ENCODE peak calls at places on chromosomes 12 and 14, in six cellular contexts. One of them, this sample, is unnamed. For H3K4me1, the result is how much of the 10 kb centered on the place peaks cover.

GRCh38 chr14:31205681-31206535 is 1.7 kb downstream of the HECTD1 start:
- DNase-seq in GM23338: no peak
- DNase-seq in mammary epithelial cell: peak
- DNase-seq in neural progenitor cell: peak
- DNase-seq in GM23248: peak
- DNase-seq in neuronal stem cell: no peak
- DNase-seq in this sample: peak

GRCh38 chr14:31405599-31406251 is 14.6 kb downstream of the HEATR5A start:
- DNase-seq in GM23248: no peak
- DNase-seq in GM23338: no peak
- DNase-seq in mammary epithelial cell: no peak
- DNase-seq in neural progenitor cell: no peak
- DNase-seq in neuronal stem cell: no peak
- DNase-seq in this sample: no peak

GRCh38 chr12:6458281-6459003 is 6.6 kb downstream of the TAPBPL start:
- DNase-seq in neuronal stem cell: no peak
- DNase-seq in GM23248: no peak
- DNase-seq in neural progenitor cell: no peak
- DNase-seq in mammary epithelial cell: no peak
- DNase-seq in GM23338: no peak
- DNase-seq in this sample: no peak

GRCh38 chr12:57069522-57069921 is 9.1 kb downstream of the NEMP1 start:
- DNase-seq in neural progenitor cell: peak
- DNase-seq in neuronal stem cell: peak
- DNase-seq in mammary epithelial cell: peak
- DNase-seq in GM23338: peak
- DNase-seq in GM23248: peak
- DNase-seq in this sample: peak

GRCh38 chr12:98464155-98464554 is 51.2 kb upstream of the TMPO start:
- DNase-seq in GM23248: peak
- DNase-seq in GM23338: no peak
- DNase-seq in neural progenitor cell: no peak
- DNase-seq in mammary epithelial cell: peak
- DNase-seq in neuronal stem cell: no peak
- DNase-seq in this sample: peak

GRCh38 chr12:65649126-65649525 is 175.2 kb upstream of the HMGA2 start:
- DNase-seq in mammary epithelial cell: peak
- DNase-seq in neural progenitor cell: no peak
- DNase-seq in GM23248: peak
- DNase-seq in GM23338: no peak
- DNase-seq in neuronal stem cell: no peak
- DNase-seq in this sample: peak

GRCh38 chr14:104635717-104636116 is 31.1 kb upstream of the TMEM179 start:
- DNase-seq in GM23248: no peak
- DNase-seq in GM23338: no peak
- DNase-seq in mammary epithelial cell: no peak
- DNase-seq in neuronal stem cell: no peak
- DNase-seq in neural progenitor cell: no peak
- DNase-seq in this sample: no peak

GRCh38 chr14:26528415-26529182 is 69.2 kb downstream of the NOVA1 start:
- DNase-seq in GM23248: peak
- DNase-seq in mammary epithelial cell: no peak
- DNase-seq in GM23338: no peak
- DNase-seq in neuronal stem cell: no peak
- DNase-seq in neural progenitor cell: no peak
- DNase-seq in this sample: no peak

GRCh38 chr12:75735853-75736252 is 224.4 kb upstream of the KRR1 start:
- DNase-seq in GM23248: peak
- DNase-seq in neural progenitor cell: no peak
- DNase-seq in GM23338: no peak
- DNase-seq in mammary epithelial cell: peak
- DNase-seq in neuronal stem cell: no peak
- DNase-seq in this sample: no peak

GRCh38 chr12:57268264-57268663 is 17.3 kb upstream of the STAC3 start:
- DNase-seq in neuronal stem cell: no peak
- DNase-seq in mammary epithelial cell: peak
- DNase-seq in GM23338: no peak
- DNase-seq in GM23248: peak
- DNase-seq in neural progenitor cell: no peak
- DNase-seq in this sample: no peak

GRCh38 chr12:34290191-34290995 is 268.1 kb downstream of the ALG10 start:
- DNase-seq in neural progenitor cell: no peak
- DNase-seq in GM23248: no peak
- DNase-seq in mammary epithelial cell: no peak
- DNase-seq in GM23338: no peak
- DNase-seq in neuronal stem cell: no peak
- DNase-seq in this sample: no peak

GRCh38 chr12:126258190-126258589 is 1193.0 kb downstream of the AACS start:
- DNase-seq in neural progenitor cell: no peak
- DNase-seq in GM23248: no peak
- DNase-seq in GM23338: no peak
- DNase-seq in neuronal stem cell: no peak
- DNase-seq in mammary epithelial cell: no peak
- DNase-seq in this sample: no peak

GRCh38 chr12:50642035-50642451 is 121.9 kb upstream of the ATF1 start:
- DNase-seq in neural progenitor cell: no peak
- DNase-seq in GM23248: peak
- DNase-seq in mammary epithelial cell: peak
- DNase-seq in neuronal stem cell: no peak
- DNase-seq in GM23338: no peak
- DNase-seq in this sample: peak

GRCh38 chr14:60645191-60645590 is 4.1 kb downstream of the SIX1 start:
- DNase-seq in neural progenitor cell: no peak
- DNase-seq in GM23338: no peak
- DNase-seq in neuronal stem cell: no peak
- DNase-seq in mammary epithelial cell: no peak
- DNase-seq in GM23248: peak
- DNase-seq in this sample: no peak

GRCh38 chr12:116700066-116700465 is 37.8 kb downstream of the SPRING1 start:
- DNase-seq in neuronal stem cell: no peak
- DNase-seq in GM23338: no peak
- DNase-seq in mammary epithelial cell: no peak
- DNase-seq in GM23248: peak
- DNase-seq in neural progenitor cell: no peak
- DNase-seq in this sample: no peak

GRCh38 chr14:92471919-92472318 is 41.7 kb upstream of the RIN3 start:
- DNase-seq in GM23248: peak
- DNase-seq in neural progenitor cell: no peak
- DNase-seq in GM23338: peak
- DNase-seq in neuronal stem cell: no peak
- DNase-seq in mammary epithelial cell: peak
- DNase-seq in this sample: peak

GRCh38 chr14:92475037-92475436 is 38.5 kb upstream of the RIN3 start:
- DNase-seq in neural progenitor cell: no peak
- DNase-seq in GM23338: no peak
- DNase-seq in neuronal stem cell: no peak
- DNase-seq in GM23248: no peak
- DNase-seq in mammary epithelial cell: no peak
- DNase-seq in this sample: no peak

GRCh38 chr14:92473947-92474535 is 39.5 kb upstream of the RIN3 start:
- DNase-seq in GM23338: no peak
- DNase-seq in neural progenitor cell: no peak
- DNase-seq in mammary epithelial cell: no peak
- DNase-seq in GM23248: peak
- DNase-seq in neuronal stem cell: no peak
- DNase-seq in this sample: no peak

GRCh38 chr14:92472860-92473259 is 40.7 kb upstream of the RIN3 start:
- DNase-seq in GM23338: no peak
- DNase-seq in neural progenitor cell: no peak
- DNase-seq in mammary epithelial cell: peak
- DNase-seq in neuronal stem cell: no peak
- DNase-seq in GM23248: peak
- DNase-seq in this sample: no peak

DNA sequence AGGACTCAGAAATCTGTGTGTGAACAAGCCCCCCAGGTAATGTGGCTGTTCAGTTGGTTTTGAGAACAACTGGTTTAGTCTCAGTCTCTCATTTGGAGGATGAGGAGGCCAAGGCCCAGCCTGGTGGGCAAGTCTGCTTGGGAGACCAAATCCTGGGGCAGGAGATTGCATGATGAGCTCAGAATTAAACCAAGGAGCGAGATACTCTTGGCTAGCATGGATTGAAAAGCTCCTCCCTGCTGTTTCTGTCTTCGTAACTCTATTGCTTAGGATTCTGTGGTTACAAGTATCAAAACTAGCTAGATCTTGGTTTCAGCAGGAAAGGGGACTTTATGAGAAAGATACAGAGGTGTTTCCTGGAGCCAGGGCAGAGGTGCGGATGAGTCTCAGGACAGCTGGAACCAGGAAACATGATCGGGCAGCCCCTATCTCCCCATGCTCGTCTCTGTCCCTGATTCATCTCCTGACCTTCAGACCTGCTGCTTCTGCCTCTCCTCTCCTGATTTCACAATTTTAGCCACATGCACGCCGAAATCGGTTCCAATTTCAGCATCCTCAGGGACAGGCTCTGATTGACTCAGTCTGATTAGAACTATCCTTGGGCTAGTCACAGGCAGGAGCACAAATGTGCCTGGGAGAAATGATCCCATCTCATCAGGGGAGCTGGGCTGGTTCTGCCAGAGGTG is 40.2 kb upstream of the RIN3 start:
- DNase-seq in GM23338: no peak
- DNase-seq in neural progenitor cell: no peak
- DNase-seq in GM23248: peak
- DNase-seq in neuronal stem cell: no peak
- DNase-seq in mammary epithelial cell: no peak
- DNase-seq in this sample: no peak
- H3K4me2 ChIP-seq in GM23338: no peak
- H3K4me2 ChIP-seq in neural progenitor cell: no peak
- H3K4me2 ChIP-seq in GM23248: peak
- H3K4me2 ChIP-seq in neuronal stem cell: no peak
- H3K4me2 ChIP-seq in mammary epithelial cell: no peak
- H3K4me2 ChIP-seq in this sample: no peak

GRCh38 chr14:95149441-95149840 is 7.9 kb downstream of the DICER1 start:
- DNase-seq in neural progenitor cell: no peak
- DNase-seq in GM23338: no peak
- DNase-seq in mammary epithelial cell: no peak
- DNase-seq in GM23248: no peak
- DNase-seq in neuronal stem cell: no peak
- DNase-seq in this sample: no peak

GRCh38 chr14:95146079-95146771 is 11.1 kb downstream of the DICER1 start:
- DNase-seq in GM23338: no peak
- DNase-seq in GM23248: no peak
- DNase-seq in neural progenitor cell: no peak
- DNase-seq in neuronal stem cell: no peak
- DNase-seq in mammary epithelial cell: peak
- DNase-seq in this sample: no peak

GRCh38 chr14:95150910-95151309 is 6.4 kb downstream of the DICER1 start:
- DNase-seq in GM23248: no peak
- DNase-seq in neural progenitor cell: no peak
- DNase-seq in mammary epithelial cell: no peak
- DNase-seq in neuronal stem cell: no peak
- DNase-seq in GM23338: no peak
- DNase-seq in this sample: no peak

GRCh38 chr14:95144849-95145248 is 12.5 kb downstream of the DICER1 start:
- DNase-seq in GM23248: no peak
- DNase-seq in neuronal stem cell: no peak
- DNase-seq in neural progenitor cell: no peak
- DNase-seq in GM23338: no peak
- DNase-seq in mammary epithelial cell: no peak
- DNase-seq in this sample: no peak

GRCh38 chr14:95147597-95147996 is 9.7 kb downstream of the DICER1 start:
- DNase-seq in neuronal stem cell: no peak
- DNase-seq in GM23338: no peak
- DNase-seq in neural progenitor cell: no peak
- DNase-seq in GM23248: no peak
- DNase-seq in mammary epithelial cell: no peak
- DNase-seq in this sample: no peak
- H3K4me1 ChIP-seq in neuronal stem cell: under half
- H3K4me1 ChIP-seq in GM23338: half or more
- H3K4me1 ChIP-seq in neural progenitor cell: under half
- H3K4me1 ChIP-seq in GM23248: under half
- H3K4me1 ChIP-seq in mammary epithelial cell: under half
- H3K4me1 ChIP-seq in this sample: under half

DNA sequence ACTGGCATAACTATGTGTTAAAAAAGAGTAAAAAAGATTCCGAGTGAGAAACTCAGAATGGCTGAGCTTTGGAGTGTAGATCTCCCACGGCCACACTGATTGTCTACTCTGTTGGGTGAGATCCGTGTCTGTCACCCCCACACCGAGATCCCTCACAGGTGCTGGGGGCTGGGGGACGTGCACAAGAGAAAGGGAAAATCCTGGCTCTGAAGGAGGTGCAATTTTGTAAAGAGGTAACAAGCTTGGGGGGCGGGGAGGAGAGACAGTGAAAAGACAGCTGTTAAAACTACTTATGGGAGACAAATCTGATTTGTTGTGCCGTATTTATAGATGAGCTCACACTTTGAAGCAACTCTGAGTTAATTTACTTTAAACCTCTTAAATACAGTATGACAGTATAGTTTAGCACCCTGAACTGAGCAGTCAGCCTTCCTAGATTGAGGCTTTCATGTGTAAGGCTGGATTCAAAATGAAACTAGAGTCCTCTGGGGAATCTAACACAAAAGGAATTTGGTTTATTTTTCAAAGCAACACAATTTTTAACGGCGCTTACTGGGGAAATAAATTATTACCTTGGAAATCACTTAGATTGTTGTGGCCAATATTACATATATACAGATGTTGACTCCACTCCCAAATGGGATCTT is 167.4 kb upstream of the RGS6 start:
- DNase-seq in neuronal stem cell: no peak
- DNase-seq in GM23338: no peak
- DNase-seq in neural progenitor cell: peak
- DNase-seq in mammary epithelial cell: no peak
- DNase-seq in GM23248: peak
- DNase-seq in this sample: no peak
- H3K4me2 ChIP-seq in neuronal stem cell: no peak
- H3K4me2 ChIP-seq in GM23338: no peak
- H3K4me2 ChIP-seq in neural progenitor cell: peak
- H3K4me2 ChIP-seq in mammary epithelial cell: no peak
- H3K4me2 ChIP-seq in GM23248: peak
- H3K4me2 ChIP-seq in this sample: no peak

DNA sequence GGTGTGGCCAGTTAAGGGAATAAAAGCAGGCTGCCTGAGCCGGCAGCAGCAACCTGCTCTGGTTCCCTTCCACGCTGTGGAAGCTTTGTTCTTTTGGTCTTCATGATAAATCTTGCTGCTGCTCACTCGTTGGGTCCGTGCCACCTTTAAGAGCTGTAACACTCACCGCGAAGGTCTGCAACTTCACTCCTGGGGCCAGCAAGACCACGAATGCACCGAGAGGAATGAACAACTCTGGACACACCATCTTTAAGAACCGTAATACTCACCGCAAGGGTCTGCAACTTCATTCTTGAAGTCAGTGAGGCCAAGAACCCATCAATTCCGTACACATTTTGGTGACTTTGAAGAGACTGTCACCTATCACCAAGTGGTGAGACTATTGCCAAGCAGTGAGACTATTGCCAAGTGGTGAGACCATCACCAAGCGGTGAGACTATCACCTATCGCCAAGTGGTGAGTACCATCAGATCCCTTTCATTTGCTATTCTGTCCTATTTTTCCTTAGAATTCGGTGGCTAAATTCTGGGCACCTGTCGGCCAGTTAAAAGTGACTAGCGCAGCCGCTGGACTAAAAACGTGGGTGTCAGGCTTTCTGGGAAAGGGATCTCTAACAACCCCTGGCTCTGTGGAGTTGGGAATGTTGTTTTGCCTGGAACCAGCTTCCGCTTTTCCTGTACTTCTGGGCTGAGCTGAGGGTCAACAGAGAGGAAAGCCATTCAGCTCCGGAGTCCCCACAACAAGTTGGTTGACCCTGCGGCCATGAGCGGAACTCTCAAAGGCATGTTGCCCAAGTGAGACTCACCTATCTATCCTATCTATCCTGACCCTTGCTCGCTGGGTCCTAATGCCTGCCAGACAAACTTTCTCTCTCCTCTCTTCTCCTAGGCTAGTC is at the start of gene DHRS2:
- DNase-seq in neuronal stem cell: no peak
- DNase-seq in mammary epithelial cell: no peak
- DNase-seq in GM23338: peak
- DNase-seq in GM23248: no peak
- DNase-seq in neural progenitor cell: no peak
- DNase-seq in this sample: no peak
- H3K4me1 ChIP-seq in neuronal stem cell: under half
- H3K4me1 ChIP-seq in mammary epithelial cell: under half
- H3K4me1 ChIP-seq in GM23338: under half
- H3K4me1 ChIP-seq in GM23248: under half
- H3K4me1 ChIP-seq in neural progenitor cell: under half
- H3K4me1 ChIP-seq in this sample: under half

This sample was measured in endothelial cell of umbilical vein.